ENCODE peak calls at places on chromosomes 6 and 20, in six cellular contexts. One of them, this sample, is unnamed.

GRCh38 chr6:35808688-35809087 is 3.5 kb downstream of the LHFPL5 start:
- DNase-seq in mammary epithelial cell: no peak
- DNase-seq in H1: no peak
- DNase-seq in hepatocyte: no peak
- DNase-seq in GM23248: no peak
- DNase-seq in GM23338: no peak
- DNase-seq in this sample: no peak

GRCh38 chr20:52190437-52191131 is 995 bp downstream of the ZFP64 start:
- DNase-seq in H1: no peak
- DNase-seq in mammary epithelial cell: peak
- DNase-seq in GM23338: peak
- DNase-seq in GM23248: peak
- DNase-seq in hepatocyte: peak
- DNase-seq in this sample: no peak

GRCh38 chr6:45626087-45626891 is 248.6 kb upstream of the SUPT3H start:
- DNase-seq in GM23338: no peak
- DNase-seq in hepatocyte: no peak
- DNase-seq in mammary epithelial cell: peak
- DNase-seq in H1: no peak
- DNase-seq in GM23248: peak
- DNase-seq in this sample: no peak

GRCh38 chr20:22977047-22977785 is 57.9 kb upstream of the SSTR4 start:
- DNase-seq in mammary epithelial cell: no peak
- DNase-seq in H1: no peak
- DNase-seq in GM23338: no peak
- DNase-seq in hepatocyte: no peak
- DNase-seq in GM23248: no peak
- DNase-seq in this sample: no peak

GRCh38 chr6:28747631-28748157 is 176.1 kb downstream of the TRIM27 start:
- DNase-seq in H1: peak
- DNase-seq in hepatocyte: peak
- DNase-seq in GM23338: peak
- DNase-seq in GM23248: peak
- DNase-seq in mammary epithelial cell: peak
- DNase-seq in this sample: peak

GRCh38 chr20:62778601-62779416 is 17.5 kb upstream of the MRGBP start:
- DNase-seq in H1: no peak
- DNase-seq in GM23248: no peak
- DNase-seq in hepatocyte: no peak
- DNase-seq in GM23338: peak
- DNase-seq in mammary epithelial cell: no peak
- DNase-seq in this sample: no peak

GRCh38 chr6:255418-256090 is 36.7 kb upstream of the DUSP22 start:
- DNase-seq in GM23338: no peak
- DNase-seq in hepatocyte: no peak
- DNase-seq in GM23248: no peak
- DNase-seq in H1: no peak
- DNase-seq in mammary epithelial cell: no peak
- DNase-seq in this sample: no peak

GRCh38 chr6:36616888-36617521 is 22.8 kb downstream of the SRSF3 start:
- DNase-seq in GM23248: peak
- DNase-seq in H1: no peak
- DNase-seq in GM23338: no peak
- DNase-seq in hepatocyte: no peak
- DNase-seq in mammary epithelial cell: peak
- DNase-seq in this sample: peak

GRCh38 chr20:36501367-36502006 is 39.8 kb upstream of the MYL9 start:
- DNase-seq in H1: no peak
- DNase-seq in GM23338: no peak
- DNase-seq in mammary epithelial cell: no peak
- DNase-seq in hepatocyte: no peak
- DNase-seq in GM23248: no peak
- DNase-seq in this sample: no peak

GRCh38 chr6:110098511-110099116 is 80.9 kb downstream of the WASF1 start:
- DNase-seq in GM23338: no peak
- DNase-seq in hepatocyte: no peak
- DNase-seq in H1: no peak
- DNase-seq in GM23248: no peak
- DNase-seq in mammary epithelial cell: peak
- DNase-seq in this sample: peak

GRCh38 chr6:11500008-11500407 is 37.5 kb upstream of the TMEM170B start:
- DNase-seq in hepatocyte: no peak
- DNase-seq in GM23338: no peak
- DNase-seq in H1: no peak
- DNase-seq in mammary epithelial cell: peak
- DNase-seq in GM23248: peak
- DNase-seq in this sample: no peak

GRCh38 chr20:36017034-36017951 is 48.9 kb downstream of the CNBD2 start:
- DNase-seq in GM23338: peak
- DNase-seq in hepatocyte: peak
- DNase-seq in GM23248: peak
- DNase-seq in H1: no peak
- DNase-seq in mammary epithelial cell: no peak
- DNase-seq in this sample: no peak

DNA sequence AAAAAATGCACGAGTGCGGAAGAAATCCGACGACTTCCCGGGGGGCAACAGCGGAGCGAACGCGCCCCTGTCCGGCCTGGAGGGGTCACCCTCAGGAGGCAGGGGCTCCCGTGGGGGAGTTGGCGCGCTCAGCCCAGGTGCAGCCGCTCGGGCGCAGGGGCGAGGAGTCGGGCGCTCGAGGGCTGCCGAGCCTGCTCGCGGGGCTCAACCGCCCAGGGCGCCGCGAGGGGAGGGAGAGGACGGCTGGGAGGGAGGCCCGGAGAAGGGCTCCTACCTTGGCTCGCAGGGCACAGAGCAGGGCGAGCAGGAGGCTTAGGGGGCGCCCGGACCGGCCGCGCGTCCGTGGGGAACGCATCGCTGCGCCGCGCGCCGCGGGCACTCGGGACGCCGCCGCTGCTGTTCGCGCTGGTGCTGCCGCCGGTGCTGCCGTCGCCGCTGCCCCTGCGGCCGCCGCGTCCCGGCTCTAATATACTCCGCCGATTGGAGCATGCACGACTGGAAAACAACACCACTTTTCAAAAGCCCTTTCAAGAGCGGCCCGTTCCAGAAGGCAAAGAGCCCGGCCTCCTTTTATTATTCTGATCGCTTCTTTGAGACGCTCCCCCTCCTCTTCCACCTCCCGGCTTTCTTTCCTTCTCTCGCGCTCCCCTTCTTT is 496 bp downstream of the JAG1 start:
- DNase-seq in hepatocyte: peak
- DNase-seq in GM23338: peak
- DNase-seq in mammary epithelial cell: no peak
- DNase-seq in GM23248: peak
- DNase-seq in H1: no peak
- DNase-seq in this sample: no peak
- H3K4me3 ChIP-seq in hepatocyte: peak
- H3K4me3 ChIP-seq in GM23338: peak
- H3K4me3 ChIP-seq in mammary epithelial cell: peak
- H3K4me3 ChIP-seq in GM23248: peak
- H3K4me3 ChIP-seq in H1: peak
- H3K4me3 ChIP-seq in this sample: peak

DNA sequence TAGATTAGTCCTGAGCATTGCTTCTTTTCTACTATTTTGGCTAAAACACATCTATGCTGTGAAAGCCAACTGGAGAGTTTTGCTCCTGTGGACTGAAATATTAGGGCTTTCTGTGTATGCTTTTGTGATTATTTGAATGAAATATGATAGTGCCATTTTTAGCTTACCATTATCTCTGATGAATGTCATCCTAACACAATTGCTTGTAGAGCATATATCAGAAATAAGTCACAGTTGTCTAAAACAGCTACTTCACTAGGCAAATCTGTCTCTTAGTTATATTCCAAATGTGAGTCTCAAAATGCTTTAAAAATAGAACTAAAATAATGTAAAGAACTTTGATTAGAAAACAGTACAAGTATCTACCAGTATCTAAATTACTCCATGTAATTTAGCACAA is 401.4 kb upstream of the PTCHD4 start:
- DNase-seq in GM23248: no peak
- DNase-seq in hepatocyte: no peak
- DNase-seq in mammary epithelial cell: no peak
- DNase-seq in GM23338: no peak
- DNase-seq in H1: no peak
- DNase-seq in this sample: no peak
- H3K27ac ChIP-seq in GM23248: no peak
- H3K27ac ChIP-seq in hepatocyte: no peak
- H3K27ac ChIP-seq in mammary epithelial cell: no peak
- H3K27ac ChIP-seq in GM23338: no peak
- H3K27ac ChIP-seq in H1: no peak
- H3K27ac ChIP-seq in this sample: no peak

DNA sequence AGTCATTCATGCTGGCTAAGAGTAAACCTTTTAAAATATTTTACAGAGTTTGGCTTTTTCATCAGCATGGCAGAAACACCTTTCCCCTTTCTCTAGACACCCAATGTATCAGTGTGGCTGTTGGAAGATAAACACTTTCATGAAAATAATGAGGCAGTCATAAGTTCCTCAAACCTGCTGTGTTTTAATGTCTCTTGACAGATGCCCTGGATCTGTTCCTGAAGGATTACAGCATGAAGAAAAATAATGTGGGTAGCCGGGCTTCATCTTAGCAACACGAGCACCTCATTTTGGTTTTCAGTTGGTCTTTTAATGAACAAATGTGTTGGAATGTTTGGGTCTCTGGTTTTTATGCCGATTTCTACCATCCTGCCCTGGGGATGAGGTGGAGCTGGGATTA is 45.5 kb upstream of the UNC93A start:
- DNase-seq in mammary epithelial cell: no peak
- DNase-seq in H1: no peak
- DNase-seq in hepatocyte: no peak
- DNase-seq in GM23248: no peak
- DNase-seq in GM23338: no peak
- DNase-seq in this sample: no peak
- TF ChIP-seq EZH2 in mammary epithelial cell: no peak
- TF ChIP-seq EZH2 in H1: no peak
- TF ChIP-seq EZH2 in hepatocyte: no peak
- TF ChIP-seq EZH2 in GM23248: no peak
- TF ChIP-seq EZH2 in GM23338: no peak
- TF ChIP-seq EZH2 in this sample: no peak

GRCh38 chr20:53599039-53599362 is 5.4 kb upstream of the ZNF217 start:
- DNase-seq in GM23248: no peak
- DNase-seq in GM23338: no peak
- DNase-seq in hepatocyte: no peak
- DNase-seq in H1: no peak
- DNase-seq in mammary epithelial cell: no peak
- DNase-seq in this sample: no peak
- H3K4me3 ChIP-seq in GM23248: no peak
- H3K4me3 ChIP-seq in GM23338: no peak
- H3K4me3 ChIP-seq in hepatocyte: no peak
- H3K4me3 ChIP-seq in H1: no peak
- H3K4me3 ChIP-seq in mammary epithelial cell: no peak
- H3K4me3 ChIP-seq in this sample: no peak

DNA sequence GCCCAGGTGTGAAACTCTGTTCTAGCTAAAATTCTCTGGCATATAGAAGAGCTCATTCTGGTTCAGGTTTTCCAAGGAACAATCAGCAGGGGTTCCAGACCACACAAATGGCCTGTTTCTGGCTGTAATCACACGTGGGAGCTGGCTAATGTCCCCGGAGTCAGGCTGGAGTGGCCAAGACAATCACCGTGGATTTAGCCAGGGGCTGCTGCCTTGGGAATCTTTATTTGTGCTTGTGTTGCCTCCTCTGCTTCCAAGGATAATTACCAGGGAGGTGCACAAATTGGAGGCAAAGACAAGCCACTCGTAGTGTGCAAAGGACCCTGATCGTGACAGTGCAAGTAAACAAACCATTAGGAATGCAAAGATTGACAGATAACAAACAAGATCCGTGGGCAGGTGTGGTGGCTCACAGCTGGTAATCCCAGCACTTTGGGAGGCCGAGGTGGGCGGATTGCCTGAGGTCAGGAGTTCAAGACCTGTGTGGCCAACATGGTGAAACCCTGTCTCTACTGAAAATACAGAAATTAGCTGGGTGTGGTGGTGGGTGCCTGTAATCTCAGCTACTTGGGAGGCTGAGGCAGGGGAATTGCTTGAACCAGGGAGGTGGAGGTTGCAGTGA is 77.3 kb downstream of the KCNB1 start:
- DNase-seq in hepatocyte: no peak
- DNase-seq in GM23248: no peak
- DNase-seq in GM23338: no peak
- DNase-seq in H1: no peak
- DNase-seq in mammary epithelial cell: no peak
- DNase-seq in this sample: no peak
- H3K27ac ChIP-seq in hepatocyte: no peak
- H3K27ac ChIP-seq in GM23248: no peak
- H3K27ac ChIP-seq in GM23338: no peak
- H3K27ac ChIP-seq in H1: no peak
- H3K27ac ChIP-seq in mammary epithelial cell: no peak
- H3K27ac ChIP-seq in this sample: no peak